ENCODE peak calls at places on chromosomes 13 and 19, in ten cellular contexts. T is colonic mucosa, P is fibroblast of lung, U is HAP-1, X is body of pancreas, H is PC-9, F is right cardiac atrium, Y is neural progenitor cell, W is upper lobe of left lung, I is GM23248. N is an unnamed sample.

GRCh38 chr13:47628666-47629065 is 372.4 kb downstream of the SUCLA2 start:
- DNase-seq in T (no peak), P (no peak), U (no peak), X (no peak), H (no peak), F (no peak), Y (no peak), W (no peak), I (peak; percentile 69), N (no peak)

GRCh38 chr13:33690321-33690720 is 127.6 kb upstream of the RFC3 start:
- DNase-seq in T (no peak), P (no peak), U (no peak), X (no peak), H (no peak), F (no peak), Y (no peak), W (no peak), I (no peak), N (no peak)

GRCh38 chr19:8429044-8429443 is 15.7 kb upstream of the HNRNPM start:
- DNase-seq in T (no peak), P (no peak), U (no peak), X (no peak), H (no peak), F (no peak), Y (no peak), W (no peak), I (no peak), N (no peak)

GRCh38 chr13:110431851-110432294 is 124.8 kb downstream of the COL4A2 start:
- DNase-seq in T (no peak), P (no peak), U (no peak), X (no peak), H (no peak), F (no peak), Y (no peak), W (no peak), I (no peak), N (no peak)

GRCh38 chr13:110216403-110217041 is 90.4 kb downstream of the COL4A1 start:
- DNase-seq in T (no peak), P (peak; percentile 86), U (no peak), X (no peak), H (peak; percentile 34), F (no peak), Y (no peak), W (no peak), I (peak; percentile 77), N (peak; percentile 37)

GRCh38 chr19:11291991-11292390 is 4.0 kb upstream of the TSPAN16 start:
- DNase-seq in T (no peak), P (no peak), U (no peak), X (no peak), H (no peak), F (no peak), Y (no peak), W (no peak), I (no peak), N (no peak)

GRCh38 chr13:113550453-113550852 is 34.1 kb upstream of the TFDP1 start:
- DNase-seq in T (peak; percentile 6), P (no peak), U (peak; percentile 1), X (peak; percentile 7), H (no peak), F (no peak), Y (no peak), W (no peak), I (no peak), N (no peak)

GRCh38 chr19:13995878-13996765 is 10.0 kb downstream of the RFX1 start:
- DNase-seq in T (no peak), P (no peak), U (no peak), X (no peak), H (no peak), F (peak; percentile 32), Y (no peak), W (no peak), I (no peak), N (no peak)

GRCh38 chr19:1104452-1105216 is 840 bp downstream of the GPX4 start:
- DNase-seq in T (peak; percentile 82), P (peak; percentile 70), U (peak; percentile 84), X (peak; percentile 69), H (peak; percentile 54), F (peak; percentile 92), Y (peak; percentile 92), W (peak; percentile 85), I (peak; percentile 89), N (peak; percentile 90)

GRCh38 chr19:52946322-52947310 is 16.1 kb downstream of the ZNF816 start:
- DNase-seq in T (no peak), P (no peak), U (no peak), X (peak; percentile 56), H (no peak), F (peak; percentile 86), Y (peak; percentile 83), W (no peak), I (peak; percentile 53), N (peak; percentile 86)

GRCh38 chr13:85864963-85865530 is 65.8 kb upstream of the SLITRK6 start:
- DNase-seq in T (no peak), P (peak; percentile 41), U (peak; percentile 41), X (no peak), H (no peak), F (no peak), Y (peak; percentile 58), W (no peak), I (peak; percentile 0), N (no peak)

GRCh38 chr13:33554919-33555791 is 262.8 kb upstream of the RFC3 start:
- DNase-seq in T (no peak), P (peak; percentile 24), U (no peak), X (no peak), H (no peak), F (no peak), Y (peak; percentile 14), W (no peak), I (peak; percentile 16), N (no peak)

GRCh38 chr13:41696163-41697003 is 239.0 kb downstream of the RGCC start:
- DNase-seq in T (no peak), P (peak; percentile 82), U (peak; percentile 53), X (no peak), H (peak; percentile 93), F (no peak), Y (no peak), W (peak; percentile 22), I (peak; percentile 85), N (no peak)

GRCh38 chr13:98050041-98050466 is 92.8 kb upstream of the FARP1 start:
- DNase-seq in T (no peak), P (peak; percentile 26), U (no peak), X (no peak), H (no peak), F (no peak), Y (no peak), W (no peak), I (no peak), N (no peak)

GRCh38 chr19:40594251-40594650 is 6.9 kb upstream of the LTBP4 start:
- DNase-seq in T (no peak), P (no peak), U (no peak), X (no peak), H (no peak), F (no peak), Y (peak; percentile 51), W (no peak), I (peak; percentile 55), N (no peak)

DNA sequence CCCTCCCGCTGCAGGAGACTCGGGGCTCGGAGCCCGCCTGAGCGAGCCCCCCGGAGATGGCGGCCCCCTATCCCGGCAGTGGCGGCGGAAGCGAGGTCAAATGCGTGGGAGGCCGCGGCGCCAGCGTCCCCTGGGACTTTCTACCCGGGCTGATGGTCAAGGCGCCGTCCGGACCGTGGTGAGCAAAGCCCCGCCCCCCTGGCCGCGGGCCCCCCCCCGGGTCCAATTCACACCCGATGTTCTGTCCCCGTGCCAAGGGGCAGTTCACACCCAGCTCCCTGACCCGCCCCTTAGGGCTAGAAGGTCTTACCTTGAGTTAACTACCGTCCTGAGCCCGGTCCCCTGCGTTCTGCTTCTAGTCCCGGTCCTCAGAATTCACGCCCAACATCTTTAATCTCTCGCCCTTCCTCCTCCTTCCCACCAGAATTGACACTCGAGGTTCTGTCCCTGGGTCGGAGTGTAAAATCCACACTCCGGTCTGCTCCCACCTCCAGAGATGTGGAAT is 1.4 kb downstream of the NPAS1 start:
- DNase-seq in T (no peak), P (no peak), U (peak; percentile 51), X (no peak), H (no peak), F (peak; percentile 70), Y (peak; percentile 41), W (no peak), I (peak; percentile 65), N (no peak)
- H3K4me1 ChIP-seq in T (peaks cover 15% of the 10 kb centered on the region), P (no peaks in the 10 kb centered on the region), U (peaks cover 13% of the 10 kb centered on the region), X (peaks cover 32% of the 10 kb centered on the region), H (peaks cover 5% of the 10 kb centered on the region), F (peaks cover 3% of the 10 kb centered on the region), Y (peaks cover 33% of the 10 kb centered on the region), W (peaks cover 26% of the 10 kb centered on the region), I (no peaks in the 10 kb centered on the region), N (peaks cover 17% of the 10 kb centered on the region)

GRCh38 chr13:30848332-30849027 is 57.6 kb upstream of the MEDAG start:
- DNase-seq in T (no peak), P (no peak), U (no peak), X (no peak), H (no peak), F (no peak), Y (no peak), W (no peak), I (no peak), N (no peak)
- H3K4me1 ChIP-seq in T (no peaks in the 10 kb centered on the region), P (peaks cover 6% of the 10 kb centered on the region), U (no peaks in the 10 kb centered on the region), X (no peaks in the 10 kb centered on the region), H (peaks cover 12% of the 10 kb centered on the region), F (peaks cover 2% of the 10 kb centered on the region), Y (no peaks in the 10 kb centered on the region), W (peaks cover 6% of the 10 kb centered on the region), I (peaks cover 40% of the 10 kb centered on the region), N (no peaks in the 10 kb centered on the region)

DNA sequence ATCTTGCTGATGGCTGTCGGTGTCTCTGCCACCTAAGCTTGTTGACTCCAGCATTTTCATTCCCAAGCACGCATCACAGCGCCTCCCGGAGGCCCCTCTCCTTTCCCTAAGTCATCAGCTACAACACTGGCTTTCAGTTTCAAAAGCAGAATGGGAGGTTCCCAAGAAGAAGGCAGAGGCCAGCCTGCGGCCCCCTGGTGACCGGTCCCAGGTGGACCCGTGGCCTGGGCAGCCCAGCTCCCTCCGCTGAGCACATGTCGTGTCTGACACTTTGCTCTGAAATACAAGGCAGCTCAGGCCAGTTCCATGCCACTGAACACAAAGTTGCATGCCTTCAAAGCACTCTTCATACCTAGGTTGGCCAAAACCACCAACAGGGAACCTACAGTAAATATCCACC is 8.5 kb downstream of the MLLT1 start:
- DNase-seq in T (no peak), P (peak; percentile 28), U (no peak), X (no peak), H (no peak), F (peak; percentile 74), Y (no peak), W (no peak), I (peak; percentile 67), N (no peak)
- H3K4me1 ChIP-seq in T (peaks cover 13% of the 10 kb centered on the region), P (peaks cover 42% of the 10 kb centered on the region), U (peaks cover 21% of the 10 kb centered on the region), X (peaks cover 62% of the 10 kb centered on the region), H (no peaks in the 10 kb centered on the region), F (peaks cover 41% of the 10 kb centered on the region), Y (peaks cover 42% of the 10 kb centered on the region), W (peaks cover 87% of the 10 kb centered on the region), I (peaks cover 57% of the 10 kb centered on the region), N (peaks cover 66% of the 10 kb centered on the region)

GRCh38 chr13:40580566-40581276 is 85.7 kb downstream of the FOXO1 start:
- DNase-seq in T (no peak), P (no peak), U (no peak), X (no peak), H (no peak), F (peak; percentile 61), Y (no peak), W (no peak), I (no peak), N (no peak)
- H3K4me1 ChIP-seq in T (no peaks in the 10 kb centered on the region), P (no peaks in the 10 kb centered on the region), U (no peaks in the 10 kb centered on the region), X (peaks cover 58% of the 10 kb centered on the region), H (no peaks in the 10 kb centered on the region), F (peaks cover 14% of the 10 kb centered on the region), Y (no peaks in the 10 kb centered on the region), W (peaks cover 21% of the 10 kb centered on the region), I (no peaks in the 10 kb centered on the region), N (peaks cover 44% of the 10 kb centered on the region)